ENCODE peak calls at places on chromosome 6, in ten cellular contexts. One of them, this sample, is unnamed.

GRCh38 chr6:114453737-114454276 is 111.0 kb upstream of the HS3ST5 start:
- DNase-seq in heart left ventricle: no peak
- DNase-seq in fibroblast of the aortic adventitia: no peak
- DNase-seq in breast epithelium: no peak
- DNase-seq in left lung: no peak
- DNase-seq in endothelial cell: no peak
- DNase-seq in RWPE1: no peak
- DNase-seq in colonic mucosa: no peak
- DNase-seq in BE2C: no peak
- DNase-seq in GM20000: no peak
- DNase-seq in this sample: no peak

GRCh38 chr6:29727637-29728036 is 4.4 kb downstream of the HLA-F start:
- DNase-seq in colonic mucosa: no peak
- DNase-seq in RWPE1: no peak
- DNase-seq in endothelial cell: no peak
- DNase-seq in heart left ventricle: no peak
- DNase-seq in fibroblast of the aortic adventitia: no peak
- DNase-seq in GM20000: no peak
- DNase-seq in breast epithelium: no peak
- DNase-seq in BE2C: no peak
- DNase-seq in left lung: no peak
- DNase-seq in this sample: no peak

GRCh38 chr6:6823568-6824224 is 235.2 kb downstream of the LY86 start:
- DNase-seq in GM20000: peak; percentile 30
- DNase-seq in fibroblast of the aortic adventitia: no peak
- DNase-seq in breast epithelium: no peak
- DNase-seq in left lung: no peak
- DNase-seq in colonic mucosa: no peak
- DNase-seq in heart left ventricle: no peak
- DNase-seq in BE2C: no peak
- DNase-seq in RWPE1: no peak
- DNase-seq in endothelial cell: no peak
- DNase-seq in this sample: no peak

GRCh38 chr6:128305228-128305627 is 215.2 kb downstream of the PTPRK start:
- DNase-seq in left lung: no peak
- DNase-seq in endothelial cell: no peak
- DNase-seq in colonic mucosa: no peak
- DNase-seq in BE2C: no peak
- DNase-seq in fibroblast of the aortic adventitia: no peak
- DNase-seq in breast epithelium: no peak
- DNase-seq in GM20000: no peak
- DNase-seq in heart left ventricle: no peak
- DNase-seq in RWPE1: no peak
- DNase-seq in this sample: no peak

GRCh38 chr6:27312146-27312949 is at the start of gene POM121L2:
- DNase-seq in GM20000: peak; percentile 68
- DNase-seq in colonic mucosa: peak; percentile 83
- DNase-seq in breast epithelium: peak; percentile 72
- DNase-seq in BE2C: peak; percentile 59
- DNase-seq in fibroblast of the aortic adventitia: peak; percentile 30
- DNase-seq in RWPE1: peak; percentile 77
- DNase-seq in left lung: peak; percentile 80
- DNase-seq in heart left ventricle: peak; percentile 28
- DNase-seq in endothelial cell: peak; percentile 72
- DNase-seq in this sample: peak; percentile 76

GRCh38 chr6:92201618-92202017 is 1217.7 kb downstream of the EPHA7 start:
- DNase-seq in fibroblast of the aortic adventitia: no peak
- DNase-seq in endothelial cell: no peak
- DNase-seq in RWPE1: peak; percentile 23
- DNase-seq in BE2C: no peak
- DNase-seq in GM20000: no peak
- DNase-seq in breast epithelium: no peak
- DNase-seq in left lung: no peak
- DNase-seq in colonic mucosa: no peak
- DNase-seq in heart left ventricle: no peak
- DNase-seq in this sample: no peak

GRCh38 chr6:152341596-152341995 is 295.6 kb downstream of the SYNE1 start:
- DNase-seq in GM20000: no peak
- DNase-seq in breast epithelium: no peak
- DNase-seq in BE2C: no peak
- DNase-seq in endothelial cell: no peak
- DNase-seq in heart left ventricle: no peak
- DNase-seq in colonic mucosa: no peak
- DNase-seq in fibroblast of the aortic adventitia: no peak
- DNase-seq in RWPE1: no peak
- DNase-seq in left lung: no peak
- DNase-seq in this sample: no peak

GRCh38 chr6:157223486-157223885 is 99.8 kb downstream of the TMEM242 start:
- DNase-seq in GM20000: no peak
- DNase-seq in BE2C: no peak
- DNase-seq in colonic mucosa: no peak
- DNase-seq in heart left ventricle: peak; percentile 23
- DNase-seq in fibroblast of the aortic adventitia: no peak
- DNase-seq in left lung: no peak
- DNase-seq in endothelial cell: no peak
- DNase-seq in RWPE1: no peak
- DNase-seq in breast epithelium: no peak
- DNase-seq in this sample: no peak

GRCh38 chr6:7473805-7474329 is 67.6 kb upstream of the DSP start:
- DNase-seq in BE2C: no peak
- DNase-seq in fibroblast of the aortic adventitia: no peak
- DNase-seq in colonic mucosa: no peak
- DNase-seq in breast epithelium: no peak
- DNase-seq in RWPE1: no peak
- DNase-seq in heart left ventricle: no peak
- DNase-seq in left lung: no peak
- DNase-seq in GM20000: no peak
- DNase-seq in endothelial cell: no peak
- DNase-seq in this sample: no peak

GRCh38 chr6:89073014-89073620 is 7.4 kb upstream of the PNRC1 start:
- DNase-seq in left lung: no peak
- DNase-seq in GM20000: no peak
- DNase-seq in heart left ventricle: no peak
- DNase-seq in breast epithelium: no peak
- DNase-seq in endothelial cell: no peak
- DNase-seq in RWPE1: no peak
- DNase-seq in fibroblast of the aortic adventitia: peak; percentile 59
- DNase-seq in BE2C: no peak
- DNase-seq in colonic mucosa: no peak
- DNase-seq in this sample: no peak

DNA sequence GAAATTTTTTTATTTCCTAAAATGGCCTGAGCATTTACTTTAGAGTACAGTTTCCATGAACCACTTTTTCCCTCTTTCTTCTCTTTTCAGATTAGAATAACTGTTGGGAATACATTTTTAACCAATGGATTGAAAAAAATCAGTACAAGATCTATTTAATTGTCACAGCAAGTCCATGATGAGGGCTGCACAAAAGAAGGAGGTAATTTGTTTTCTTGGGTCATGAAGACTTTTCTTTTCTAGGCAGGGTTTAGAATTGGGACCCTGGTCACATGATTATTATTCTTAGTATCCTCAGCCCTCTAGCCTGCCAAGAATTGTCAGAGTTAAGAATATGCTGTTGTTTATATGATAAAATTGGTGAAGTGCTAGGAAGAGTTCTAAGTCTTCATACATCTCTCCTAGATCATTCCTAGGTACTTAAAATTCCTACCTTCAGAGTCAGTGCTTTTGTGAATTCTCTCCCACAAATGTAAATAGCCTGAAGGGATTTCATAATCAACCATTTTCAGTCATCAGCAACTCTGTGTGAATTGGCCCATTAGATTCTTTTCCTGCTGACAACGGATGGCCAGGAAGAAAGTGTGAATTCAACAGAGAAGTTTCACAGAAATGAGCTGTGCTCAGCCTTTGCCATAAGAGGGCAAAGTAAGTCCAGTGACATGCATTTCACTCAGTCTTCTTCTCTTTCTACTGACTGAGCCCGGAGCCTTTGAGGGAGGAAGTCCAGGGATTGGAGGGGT is 32.4 kb upstream of the TPBG start:
- DNase-seq in endothelial cell: no peak
- DNase-seq in GM20000: no peak
- DNase-seq in BE2C: no peak
- DNase-seq in heart left ventricle: no peak
- DNase-seq in left lung: no peak
- DNase-seq in breast epithelium: no peak
- DNase-seq in fibroblast of the aortic adventitia: peak; percentile 68
- DNase-seq in RWPE1: peak; percentile 70
- DNase-seq in colonic mucosa: no peak
- DNase-seq in this sample: no peak
- TF ChIP-seq CTCF in endothelial cell: no peak
- TF ChIP-seq CTCF in GM20000: no peak
- TF ChIP-seq CTCF in BE2C: peak; percentile 6
- TF ChIP-seq CTCF in heart left ventricle: peak; percentile 14
- TF ChIP-seq CTCF in left lung: no peak
- TF ChIP-seq CTCF in breast epithelium: no peak
- TF ChIP-seq CTCF in fibroblast of the aortic adventitia: peak; percentile 44
- TF ChIP-seq CTCF in RWPE1: peak; percentile 22
- TF ChIP-seq CTCF in colonic mucosa: no peak
- TF ChIP-seq CTCF in this sample: peak; percentile 37

GRCh38 chr6:50907565-50907964 is 88.9 kb downstream of the TFAP2B start:
- DNase-seq in fibroblast of the aortic adventitia: no peak
- DNase-seq in breast epithelium: no peak
- DNase-seq in colonic mucosa: no peak
- DNase-seq in left lung: no peak
- DNase-seq in BE2C: no peak
- DNase-seq in endothelial cell: no peak
- DNase-seq in RWPE1: no peak
- DNase-seq in heart left ventricle: no peak
- DNase-seq in GM20000: no peak
- DNase-seq in this sample: no peak

DNA sequence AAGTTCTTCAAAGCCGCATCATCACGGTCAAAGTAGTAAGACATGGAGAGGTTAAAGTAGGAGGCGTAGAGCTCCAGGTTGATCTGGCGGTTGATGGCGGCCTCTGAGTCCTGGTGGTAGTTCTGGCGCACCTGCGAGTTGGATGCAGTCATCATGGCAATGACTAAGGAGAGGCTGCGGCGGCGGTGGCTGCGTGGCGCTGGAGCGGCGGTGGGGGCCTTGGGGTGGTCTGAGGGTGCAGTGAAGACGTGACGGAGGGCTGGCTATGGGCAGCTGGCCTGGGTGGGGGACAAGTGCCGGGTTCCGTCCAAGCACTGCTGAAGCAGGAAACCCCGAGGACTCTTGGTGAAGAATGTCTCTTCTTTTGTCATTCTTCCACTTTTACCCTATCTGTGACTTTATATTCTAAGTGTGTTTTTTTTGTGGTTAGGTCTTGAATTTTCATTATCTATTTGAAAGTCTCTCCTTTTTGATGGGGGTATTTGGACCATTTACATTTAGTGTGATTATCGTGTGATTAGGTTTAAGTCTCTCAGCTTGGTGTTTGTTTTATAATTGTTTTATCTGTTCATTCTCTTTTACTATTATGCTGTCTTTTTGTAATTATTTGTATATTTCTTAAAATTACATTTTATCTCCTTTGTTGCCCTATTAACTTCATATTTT is 94.6 kb downstream of the TFAP2B start:
- DNase-seq in colonic mucosa: no peak
- DNase-seq in fibroblast of the aortic adventitia: no peak
- DNase-seq in RWPE1: no peak
- DNase-seq in breast epithelium: no peak
- DNase-seq in BE2C: no peak
- DNase-seq in GM20000: no peak
- DNase-seq in left lung: peak; percentile 83
- DNase-seq in endothelial cell: no peak
- DNase-seq in heart left ventricle: no peak
- DNase-seq in this sample: no peak
- TF ChIP-seq CTCF in colonic mucosa: no peak
- TF ChIP-seq CTCF in fibroblast of the aortic adventitia: no peak
- TF ChIP-seq CTCF in RWPE1: no peak
- TF ChIP-seq CTCF in breast epithelium: no peak
- TF ChIP-seq CTCF in BE2C: no peak
- TF ChIP-seq CTCF in GM20000: no peak
- TF ChIP-seq CTCF in left lung: no peak
- TF ChIP-seq CTCF in endothelial cell: no peak
- TF ChIP-seq CTCF in heart left ventricle: no peak
- TF ChIP-seq CTCF in this sample: no peak

DNA sequence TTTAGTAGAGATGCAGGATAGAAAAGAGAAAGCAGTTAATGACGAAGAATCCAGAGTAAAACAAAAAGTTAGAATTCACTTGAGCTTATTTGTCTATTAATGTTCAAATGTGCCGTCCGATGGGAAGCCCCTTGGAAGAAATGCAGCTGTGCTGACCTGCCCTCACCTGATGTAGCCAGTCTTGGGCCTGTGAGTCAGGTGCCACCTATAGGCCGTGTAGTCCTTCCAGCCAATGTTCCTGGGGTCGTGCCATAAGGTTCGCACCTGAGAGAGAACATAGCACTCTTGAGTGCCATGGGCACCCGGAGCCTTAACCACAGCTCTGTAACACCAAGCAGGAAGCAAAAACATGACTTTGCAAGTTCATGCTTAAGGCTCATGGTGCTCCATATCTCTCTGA is 32.4 kb downstream of the THBS2 start:
- DNase-seq in BE2C: no peak
- DNase-seq in breast epithelium: no peak
- DNase-seq in colonic mucosa: no peak
- DNase-seq in fibroblast of the aortic adventitia: no peak
- DNase-seq in left lung: no peak
- DNase-seq in heart left ventricle: no peak
- DNase-seq in RWPE1: no peak
- DNase-seq in endothelial cell: no peak
- DNase-seq in GM20000: no peak
- DNase-seq in this sample: no peak
- TF ChIP-seq CTCF in BE2C: no peak
- TF ChIP-seq CTCF in breast epithelium: no peak
- TF ChIP-seq CTCF in colonic mucosa: no peak
- TF ChIP-seq CTCF in fibroblast of the aortic adventitia: no peak
- TF ChIP-seq CTCF in left lung: no peak
- TF ChIP-seq CTCF in heart left ventricle: no peak
- TF ChIP-seq CTCF in RWPE1: no peak
- TF ChIP-seq CTCF in endothelial cell: no peak
- TF ChIP-seq CTCF in GM20000: no peak
- TF ChIP-seq CTCF in this sample: no peak

DNA sequence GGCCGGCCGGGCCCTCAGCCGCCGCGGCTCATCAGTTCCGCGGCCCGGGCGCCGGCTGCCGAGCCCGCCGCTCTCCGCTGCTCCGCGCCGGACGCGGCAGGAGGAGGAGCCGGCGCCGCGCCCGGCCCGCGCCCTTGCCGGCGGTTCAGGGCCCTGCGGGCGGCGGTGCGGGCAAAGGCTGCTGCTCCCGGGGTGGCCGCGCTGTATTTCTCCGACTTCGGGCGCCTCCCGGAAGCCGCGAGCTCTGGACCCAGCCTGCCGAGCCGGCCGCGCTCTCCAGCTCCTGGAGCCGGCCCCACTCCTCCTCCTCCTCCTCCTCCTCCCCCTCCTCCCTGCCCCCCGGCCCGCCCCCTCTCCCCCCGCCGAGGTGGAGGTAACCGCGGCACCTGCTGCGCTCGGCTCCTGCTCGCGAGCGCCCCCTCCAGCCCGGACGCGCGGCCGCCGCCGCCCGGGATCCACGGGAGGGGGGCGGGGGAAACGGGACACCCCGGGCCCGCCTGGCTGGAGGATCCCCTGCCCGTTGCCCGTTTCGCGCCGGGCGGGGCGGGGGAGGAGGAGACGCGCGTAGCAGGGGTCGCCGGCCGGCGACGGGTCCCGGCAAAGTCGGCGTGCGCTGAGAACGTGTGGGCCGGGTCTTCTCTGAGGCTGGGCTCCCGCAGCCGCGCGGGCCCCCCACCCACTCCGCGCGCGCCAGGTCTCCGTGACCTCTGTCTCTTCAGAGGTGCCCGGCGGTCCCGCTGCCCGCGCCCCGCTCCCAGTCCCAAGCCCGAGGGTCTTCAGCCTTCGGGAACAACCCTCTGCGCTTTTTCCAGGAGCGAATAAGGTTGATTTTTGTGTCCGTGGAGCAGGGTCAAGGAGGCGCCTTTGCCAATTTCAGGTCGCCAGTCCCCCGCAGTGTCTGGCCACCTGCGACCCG is at the start of gene SLC22A23:
- DNase-seq in BE2C: peak; percentile 33
- DNase-seq in colonic mucosa: peak; percentile 85
- DNase-seq in endothelial cell: peak; percentile 75
- DNase-seq in GM20000: peak; percentile 95
- DNase-seq in fibroblast of the aortic adventitia: no peak
- DNase-seq in breast epithelium: peak; percentile 79
- DNase-seq in RWPE1: peak; percentile 85
- DNase-seq in left lung: peak; percentile 89
- DNase-seq in heart left ventricle: peak; percentile 71
- DNase-seq in this sample: peak; percentile 90
- TF ChIP-seq CTCF in BE2C: peak; percentile 38
- TF ChIP-seq CTCF in colonic mucosa: peak; percentile 58
- TF ChIP-seq CTCF in endothelial cell: peak; percentile 82
- TF ChIP-seq CTCF in GM20000: peak; percentile 90
- TF ChIP-seq CTCF in fibroblast of the aortic adventitia: peak; percentile 50
- TF ChIP-seq CTCF in breast epithelium: no peak
- TF ChIP-seq CTCF in RWPE1: peak; percentile 88
- TF ChIP-seq CTCF in left lung: peak; percentile 72
- TF ChIP-seq CTCF in heart left ventricle: peak; percentile 69
- TF ChIP-seq CTCF in this sample: peak; percentile 77